ENCODE peak calls at places on chromosomes 5 and 9, in four cellular contexts. X is A549, F is HCT116, M is mammary epithelial cell. Y is an unnamed sample. For H3K4me1, the result is how much of the 10 kb centered on the place peaks cover.

GRCh38 chr9:87664153-87665060 is 61.5 kb upstream of the CTSL start:
- DNase-seq in X (no peak), F (no peak), M (no peak), Y (no peak)

GRCh38 chr9:12689233-12689632 is 4.0 kb upstream of the TYRP1 start:
- DNase-seq in X (no peak), F (no peak), M (no peak), Y (no peak)

GRCh38 chr5:176772271-176773210 is 37.8 kb upstream of the UNC5A start:
- DNase-seq in X (no peak), F (no peak), M (no peak), Y (no peak)

GRCh38 chr9:98410185-98410697 is 154.8 kb upstream of the TBC1D2 start:
- DNase-seq in X (no peak), F (no peak), M (no peak), Y (no peak)

GRCh38 chr5:147455321-147455720 is 54.5 kb downstream of the DPYSL3 start:
- DNase-seq in X (no peak), F (no peak), M (no peak), Y (no peak)

GRCh38 chr9:73437758-73438157 is 286.1 kb downstream of the ANXA1 start:
- DNase-seq in X (no peak), F (peak), M (peak), Y (no peak)

GRCh38 chr5:39539470-39539869 is 114.7 kb upstream of the DAB2 start:
- DNase-seq in X (no peak), F (no peak), M (no peak), Y (no peak)

GRCh38 chr9:109012009-109012875 is 1.1 kb downstream of the CTNNAL1 start:
- DNase-seq in X (peak), F (peak), M (peak), Y (peak)

GRCh38 chr9:101455656-101456235 is 20.2 kb upstream of the ALDOB start:
- DNase-seq in X (no peak), F (no peak), M (no peak), Y (no peak)

GRCh38 chr9:5286262-5286661 is 18.3 kb downstream of the RLN2 start:
- DNase-seq in X (no peak), F (no peak), M (no peak), Y (no peak)

DNA sequence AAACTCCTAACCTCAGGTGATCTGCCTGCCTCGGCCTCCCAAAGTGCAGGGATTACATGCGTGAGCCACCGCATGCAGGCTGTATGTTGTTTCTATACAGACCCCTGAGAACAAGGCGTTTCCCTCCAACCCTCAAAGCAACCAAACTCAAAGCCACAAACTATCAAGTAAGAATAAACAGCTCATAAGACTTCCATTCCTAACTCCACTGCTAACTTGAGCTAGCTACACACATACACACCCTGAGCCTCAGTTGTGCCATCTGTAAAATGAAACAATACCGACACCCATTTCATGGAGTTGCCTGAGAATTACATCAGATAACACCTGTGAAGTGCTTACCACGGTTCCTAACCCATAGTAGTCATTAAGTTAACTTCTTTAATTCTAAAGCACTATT is 70.8 kb downstream of the SERINC5 start:
- DNase-seq in X (no peak), F (no peak), M (no peak), Y (no peak)
- H3K4me1 ChIP-seq in X (half or more), F (half or more), M (under half), Y (under half)

GRCh38 chr5:143316844-143317631 is 86.4 kb downstream of the NR3C1 start:
- DNase-seq in X (no peak), F (no peak), M (no peak), Y (peak)
- H3K4me1 ChIP-seq in X (half or more), F (under half), M (half or more), Y (half or more)

DNA sequence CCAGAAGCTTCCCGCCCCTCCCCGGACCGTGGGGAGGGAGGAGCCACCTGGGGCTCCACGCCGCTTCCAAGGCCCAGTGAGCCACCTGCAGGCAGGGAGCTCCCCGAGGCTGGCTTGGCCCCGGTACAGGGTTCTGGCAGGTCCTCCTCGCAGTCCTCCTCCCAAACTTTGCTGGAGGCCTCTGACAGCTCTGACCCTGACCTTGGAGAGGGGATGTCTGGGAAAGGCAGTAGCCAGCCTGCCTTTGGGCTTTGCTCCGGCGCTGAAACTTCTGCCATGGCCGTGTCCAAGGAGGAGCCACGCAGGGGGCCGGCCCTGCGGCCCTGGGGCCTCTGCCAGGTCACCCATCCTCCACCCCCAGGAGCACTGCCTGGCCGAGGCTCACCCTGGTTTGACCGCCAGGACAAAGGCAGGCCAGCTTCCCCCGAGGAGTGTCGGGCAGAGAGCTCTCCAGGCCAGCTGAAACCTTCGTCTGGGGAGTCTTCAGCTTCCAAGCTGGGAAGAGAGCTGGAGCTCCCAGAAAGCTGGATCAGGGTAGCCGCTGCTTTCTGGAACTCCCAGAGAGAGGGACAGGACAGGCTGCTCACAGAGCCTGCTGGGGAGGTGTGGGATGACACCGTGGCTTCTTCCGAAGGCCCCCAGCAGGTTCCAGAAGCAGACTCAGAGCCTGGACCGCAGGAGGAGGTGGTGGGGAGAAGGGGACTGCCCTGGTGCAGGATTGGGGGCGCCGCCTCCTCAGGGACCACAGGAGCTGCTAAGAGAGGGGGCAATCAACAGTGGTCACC is 9.0 kb upstream of the QSOX2 start:
- DNase-seq in X (peak), F (no peak), M (no peak), Y (no peak)
- H3K4me1 ChIP-seq in X (under half), F (under half), M (under half), Y (under half)

DNA sequence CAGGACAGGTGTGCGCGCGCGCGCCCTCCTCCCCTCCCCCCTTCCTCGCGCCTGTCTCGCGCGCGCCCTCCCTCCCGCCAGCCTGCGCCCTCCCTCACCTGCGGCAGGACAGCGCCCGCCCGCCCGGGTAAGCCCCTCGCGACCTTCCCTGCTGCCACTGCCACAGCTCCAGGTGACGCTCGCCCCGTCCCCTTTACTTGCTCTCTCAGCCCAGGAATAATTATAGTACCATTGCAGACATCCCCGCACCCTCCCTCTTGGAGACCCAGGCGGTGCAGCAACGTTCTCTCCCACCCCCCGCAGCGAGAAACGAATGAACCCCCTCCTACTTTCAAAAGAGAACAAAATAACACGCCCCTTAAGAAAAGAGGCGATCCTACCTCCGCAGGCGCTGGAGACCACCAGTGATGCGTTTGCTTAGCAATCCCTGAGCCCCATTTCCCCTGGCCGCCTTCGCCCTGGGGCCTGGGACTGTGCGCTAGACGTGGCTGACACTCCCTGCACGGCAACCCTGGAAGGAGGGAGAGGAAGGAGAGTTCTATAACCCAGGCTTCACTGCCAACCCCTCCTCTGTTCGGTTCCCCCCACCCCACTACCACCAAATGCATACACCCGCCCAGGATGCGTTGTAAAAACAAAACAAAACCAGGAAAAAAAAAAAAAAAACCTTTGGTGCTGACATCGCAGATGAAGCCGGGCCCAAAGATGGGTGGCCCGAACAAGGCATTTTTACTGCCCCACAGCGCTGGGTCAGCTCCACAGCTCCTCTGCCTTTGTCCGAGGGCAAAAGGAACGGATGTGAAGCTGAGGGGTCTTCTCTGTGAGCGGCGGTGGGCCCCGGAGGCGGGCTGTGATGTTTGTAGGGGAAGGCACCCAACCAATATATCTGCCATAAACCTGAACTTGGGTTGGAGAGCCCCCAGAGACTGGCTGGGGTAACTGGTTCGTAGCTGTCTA is 5.5 kb upstream of the PURA start:
- DNase-seq in X (peak), F (no peak), M (no peak), Y (peak)
- H3K4me1 ChIP-seq in X (under half), F (under half), M (under half), Y (under half)

GRCh38 chr9:68869020-68869419 is 144.9 kb downstream of the PRKACG start:
- DNase-seq in X (no peak), F (no peak), M (no peak), Y (no peak)
- H3K4me1 ChIP-seq in X (under half), F (under half), M (under half), Y (under half)

GRCh38 chr9:123073441-123073840 is 40.0 kb downstream of the GPR21 start:
- DNase-seq in X (no peak), F (no peak), M (no peak), Y (no peak)

GRCh38 chr9:123073991-123074422 is 40.5 kb downstream of the GPR21 start:
- DNase-seq in X (no peak), F (no peak), M (peak), Y (no peak)

GRCh38 chr9:123069010-123069481 is 35.6 kb downstream of the GPR21 start:
- DNase-seq in X (no peak), F (no peak), M (no peak), Y (no peak)

GRCh38 chr9:123072407-123072995 is 39.0 kb downstream of the GPR21 start:
- DNase-seq in X (no peak), F (no peak), M (no peak), Y (no peak)

GRCh38 chr9:123070210-123070609 is 36.7 kb downstream of the GPR21 start:
- DNase-seq in X (no peak), F (no peak), M (no peak), Y (no peak)
- H3K4me1 ChIP-seq in X (under half), F (under half), M (under half), Y (under half)

DNA sequence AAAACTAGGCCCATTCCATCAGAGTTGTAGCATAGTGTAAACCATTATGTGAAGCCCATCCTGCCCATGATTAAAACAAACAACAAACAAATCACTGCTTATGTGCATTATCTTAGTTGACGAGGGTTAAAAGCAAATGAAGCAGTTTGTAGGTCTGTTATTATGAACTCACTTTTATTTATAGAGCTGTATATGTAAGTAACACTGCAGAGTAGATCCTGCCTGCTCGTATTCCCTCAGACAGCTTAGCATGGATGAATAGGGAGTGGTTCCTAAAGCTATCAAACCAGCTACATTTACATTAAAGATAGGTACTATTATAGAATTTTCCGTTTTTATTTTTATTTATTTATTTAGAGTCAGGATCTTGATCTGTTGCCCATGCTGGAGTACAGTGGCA is 112.6 kb downstream of the GDNF start:
- DNase-seq in X (no peak), F (no peak), M (no peak), Y (no peak)
- H3K4me1 ChIP-seq in X (under half), F (under half), M (under half), Y (under half)

GRCh38 chr9:8821910-8822666 is 1022.5 kb upstream of the DMAC1 start:
- DNase-seq in X (no peak), F (no peak), M (no peak), Y (no peak)

GRCh38 chr9:8823131-8823895 is 1023.7 kb upstream of the DMAC1 start:
- DNase-seq in X (no peak), F (no peak), M (no peak), Y (no peak)

GRCh38 chr9:8825600-8826147 is 1026.1 kb upstream of the DMAC1 start:
- DNase-seq in X (no peak), F (no peak), M (no peak), Y (no peak)

GRCh38 chr9:8822667-8823025 is 1023.1 kb upstream of the DMAC1 start:
- DNase-seq in X (no peak), F (no peak), M (no peak), Y (no peak)

DNA sequence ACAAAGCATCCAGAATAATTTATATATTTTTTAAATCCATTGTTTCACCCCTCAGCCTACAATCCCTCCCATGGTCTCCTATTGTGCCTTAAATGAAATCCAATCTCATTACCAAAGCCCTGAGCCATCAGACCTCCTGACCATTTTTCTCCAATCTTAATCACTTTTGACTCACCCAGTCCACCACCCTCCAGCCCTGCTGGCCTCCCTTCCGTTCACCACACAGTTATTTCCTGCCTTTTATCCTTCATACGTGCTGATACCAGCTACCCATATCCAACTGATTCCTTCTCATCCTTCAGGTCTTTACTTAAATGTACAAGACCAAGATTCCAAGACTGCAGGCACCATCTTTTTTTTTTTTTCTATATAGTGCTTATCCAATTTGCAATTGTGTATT is 1026.7 kb upstream of the DMAC1 start:
- DNase-seq in X (no peak), F (no peak), M (no peak), Y (no peak)
- H3K4me1 ChIP-seq in X (under half), F (under half), M (under half), Y (under half)

DNA sequence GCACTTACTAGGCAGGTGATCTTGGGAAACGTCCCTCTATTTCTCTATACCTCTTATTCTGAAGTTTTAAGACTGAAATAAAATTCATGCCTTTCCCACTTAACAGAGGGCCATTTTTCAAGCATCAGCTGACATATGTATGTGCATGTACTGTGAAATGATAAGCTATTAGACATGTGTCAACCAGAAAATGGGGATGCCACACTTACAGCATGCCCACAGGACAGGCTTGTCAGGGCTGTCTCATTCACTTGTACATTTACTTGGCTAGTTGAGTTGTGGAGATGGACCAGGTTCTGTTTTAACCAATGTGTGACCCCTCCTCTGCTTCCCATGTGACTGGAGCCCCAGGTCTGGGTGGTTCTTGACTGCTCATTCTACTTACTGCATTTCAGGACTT is 78.5 kb downstream of the C9orf152 start:
- DNase-seq in X (no peak), F (no peak), M (no peak), Y (no peak)
- H3K4me1 ChIP-seq in X (half or more), F (under half), M (half or more), Y (under half)

Y was measured in PC-3.